ENCODE peak calls at places on chromosomes 1 and 21, in five cellular contexts. X is fibroblast of lung, A is ovary, Q is GM12865, Z is mammary epithelial cell. H is an unnamed sample.

GRCh38 chr1:99565606-99566289 is 80.2 kb upstream of the PALMD start:
- DNase-seq in A (no peak), Q (no peak), X (peak), Z (peak), H (no peak)

GRCh38 chr21:42347601-42348327 is 3.0 kb downstream of the TFF2 start:
- DNase-seq in A (no peak), X (no peak), Q (no peak), Z (no peak), H (no peak)

GRCh38 chr1:95888877-95889799 is 655.1 kb downstream of the RWDD3 start:
- DNase-seq in X (no peak), A (no peak), Q (no peak), Z (no peak), H (peak)

GRCh38 chr1:39151267-39151666 is 53.2 kb upstream of the MACF1 start:
- DNase-seq in X (no peak), A (no peak), Z (no peak), Q (no peak), H (no peak)

GRCh38 chr1:46562498-46562897 is 11.1 kb upstream of the KNCN start:
- DNase-seq in Q (no peak), A (no peak), X (no peak), Z (no peak), H (no peak)

GRCh38 chr1:112727716-112728115 is 12.6 kb upstream of the PPM1J start:
- DNase-seq in X (no peak), Q (no peak), A (no peak), Z (no peak), H (peak)

GRCh38 chr1:42866549-42866948 is 20.1 kb downstream of the ZNF691 start:
- DNase-seq in Z (no peak), A (no peak), Q (no peak), X (no peak), H (no peak)

GRCh38 chr21:36692125-36692843 is 6.6 kb upstream of the SIM2 start:
- DNase-seq in X (no peak), Q (no peak), Z (no peak), A (no peak), H (no peak)

GRCh38 chr1:204320413-204320812 is 39.3 kb downstream of the PLEKHA6 start:
- DNase-seq in X (peak), A (no peak), Z (peak), Q (no peak), H (no peak)

GRCh38 chr1:67892451-67893125 is 59.3 kb upstream of the GNG12 start:
- DNase-seq in A (no peak), Z (no peak), Q (no peak), X (peak), H (no peak)

GRCh38 chr1:25550683-25551310 is 7.4 kb downstream of the LDLRAP1 start:
- DNase-seq in X (peak), A (peak), Q (no peak), Z (no peak), H (no peak)

GRCh38 chr1:66271904-66272254 is 262.1 kb upstream of the SGIP1 start:
- DNase-seq in Q (no peak), A (peak), X (peak), Z (peak), H (peak)

GRCh38 chr1:79551321-79551720 is 544.8 kb upstream of the ADGRL4 start:
- DNase-seq in Z (no peak), Q (no peak), A (no peak), X (peak), H (peak)

GRCh38 chr1:222844108-222844779 is 29.4 kb downstream of the DISP1 start:
- DNase-seq in A (no peak), X (peak), Q (no peak), Z (no peak), H (no peak)

GRCh38 chr21:19523731-19524130 is 1120.1 kb upstream of the TMPRSS15 start:
- DNase-seq in Q (no peak), Z (no peak), X (no peak), A (no peak), H (no peak)

GRCh38 chr1:85333186-85333585 is 56.8 kb upstream of the BCL10 start:
- DNase-seq in X (no peak), Z (no peak), Q (no peak), A (no peak), H (no peak)

GRCh38 chr1:174352117-174352516 is 95.6 kb upstream of the GPR52 start:
- DNase-seq in X (peak), A (no peak), Z (peak), Q (no peak), H (peak)

GRCh38 chr1:95301091-95301490 is 67.1 kb downstream of the RWDD3 start:
- DNase-seq in Q (no peak), X (no peak), A (no peak), Z (no peak), H (no peak)

GRCh38 chr1:39204441-39205081 is at the start of gene MACF1:
- DNase-seq in X (peak), A (peak), Z (peak), Q (peak), H (peak)

GRCh38 chr1:17624540-17625256 is 85.2 kb downstream of the ARHGEF10L start:
- DNase-seq in A (no peak), Z (peak), X (peak), Q (no peak), H (peak)

GRCh38 chr21:21715286-21715969 is 717.2 kb downstream of the NCAM2 start:
- DNase-seq in Q (no peak), X (peak), Z (no peak), A (no peak), H (peak)

GRCh38 chr1:165595561-165595960 is 35.5 kb upstream of the MGST3 start:
- DNase-seq in A (no peak), Z (peak), Q (no peak), X (peak), H (peak)

DNA sequence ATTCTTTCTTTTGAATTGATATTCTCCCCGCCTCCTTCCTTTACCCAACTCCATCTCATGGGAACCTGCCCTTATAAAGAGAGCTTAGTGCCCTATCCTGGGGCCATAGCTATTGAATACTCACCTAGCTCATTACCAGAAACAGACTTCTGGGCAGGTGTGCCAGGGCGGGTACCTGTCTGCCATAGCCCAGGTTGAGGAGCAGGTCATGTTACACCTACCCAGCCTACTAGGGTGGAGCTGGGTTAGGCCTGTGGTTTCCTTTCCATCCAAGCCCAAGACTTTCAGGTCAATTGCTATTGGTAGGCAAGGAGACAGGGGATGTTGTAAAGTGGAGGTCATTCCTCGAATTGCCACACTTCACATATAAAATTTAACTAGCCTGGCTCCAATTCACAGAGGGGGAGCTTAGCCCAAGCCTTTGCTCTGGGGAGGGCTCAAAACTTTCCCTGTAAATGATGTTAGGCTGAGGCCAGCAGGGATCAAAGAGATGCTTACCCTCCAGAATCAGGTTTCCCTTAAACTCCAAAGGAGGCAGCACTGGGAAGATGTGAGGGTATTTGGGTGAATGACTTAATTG is 87.1 kb upstream of the IPO9 start:
- DNase-seq in Q (no peak), X (no peak), Z (peak), A (no peak), H (no peak)
- H3K4me3 ChIP-seq in Q (no peak), X (no peak), Z (no peak), A (no peak), H (no peak)

GRCh38 chr1:3742439-3743298 is 9.6 kb upstream of the CCDC27 start:
- DNase-seq in A (no peak), Z (no peak), Q (no peak), X (no peak), H (peak)

GRCh38 chr1:3740752-3741151 is 11.5 kb upstream of the CCDC27 start:
- DNase-seq in X (no peak), Q (no peak), Z (no peak), A (no peak), H (no peak)

GRCh38 chr1:3741566-3742438 is 10.4 kb upstream of the CCDC27 start:
- DNase-seq in Q (no peak), X (no peak), Z (no peak), A (no peak), H (no peak)

GRCh38 chr1:3738943-3739342 is 13.3 kb upstream of the CCDC27 start:
- DNase-seq in Z (no peak), A (no peak), X (no peak), Q (no peak), H (no peak)

DNA sequence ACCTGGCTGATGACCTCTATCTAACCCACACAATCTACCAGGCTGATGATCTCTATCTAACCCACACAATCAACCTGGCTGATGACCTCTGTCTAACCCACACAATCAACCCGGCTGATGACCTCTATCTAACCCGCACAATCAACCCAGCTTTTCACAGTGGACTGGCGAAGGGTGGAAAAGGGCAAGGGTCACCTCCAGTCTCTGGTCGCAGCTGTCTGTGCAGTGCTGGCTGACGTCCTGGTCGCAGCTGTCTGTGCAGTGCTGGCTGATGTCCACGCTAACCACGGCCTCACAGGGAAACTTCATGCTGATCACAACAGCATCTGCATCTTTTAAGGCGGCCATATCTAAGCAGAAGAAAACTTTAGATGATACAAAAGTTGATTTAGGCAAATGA is 12.2 kb upstream of the CCDC27 start:
- DNase-seq in A (no peak), X (no peak), Z (no peak), Q (no peak), H (no peak)
- TF ChIP-seq CTCF in A (no peak), X (no peak), Z (no peak), Q (no peak), H (no peak)

GRCh38 chr1:237748192-237748591 is 142.5 kb downstream of the ZP4 start:
- DNase-seq in Z (no peak), X (no peak), Q (no peak), A (no peak), H (no peak)
- H3K4me3 ChIP-seq in Z (no peak), X (no peak), Q (no peak), A (no peak), H (no peak)

GRCh38 chr1:22285545-22286396 is 142.9 kb upstream of the WNT4 start:
- DNase-seq in Q (no peak), A (peak), X (no peak), Z (no peak), H (no peak)
- TF ChIP-seq CTCF in Q (no peak), A (no peak), X (no peak), Z (no peak), H (no peak)

DNA sequence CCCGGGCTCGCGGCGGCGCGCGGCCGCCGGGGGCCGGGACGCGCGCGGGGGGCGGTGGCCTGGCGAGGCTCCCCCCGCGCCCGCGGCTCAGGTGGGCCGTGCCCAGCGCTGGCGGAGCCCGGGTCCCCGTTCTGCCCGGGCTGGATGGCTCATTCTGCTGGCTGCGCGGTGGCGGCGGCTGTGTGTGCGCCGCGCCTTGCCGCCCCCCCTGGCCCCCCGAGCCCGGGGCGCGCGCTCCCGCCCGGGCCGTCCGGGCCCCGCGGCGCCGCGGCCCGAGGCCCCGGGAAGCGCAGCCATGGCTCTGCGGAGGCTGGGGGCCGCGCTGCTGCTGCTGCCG is at the start of gene EPHB2:
- DNase-seq in A (peak), X (peak), Z (peak), Q (peak), H (peak)
- H3K4me3 ChIP-seq in A (peak), X (peak), Z (peak), Q (peak), H (peak)

DNA sequence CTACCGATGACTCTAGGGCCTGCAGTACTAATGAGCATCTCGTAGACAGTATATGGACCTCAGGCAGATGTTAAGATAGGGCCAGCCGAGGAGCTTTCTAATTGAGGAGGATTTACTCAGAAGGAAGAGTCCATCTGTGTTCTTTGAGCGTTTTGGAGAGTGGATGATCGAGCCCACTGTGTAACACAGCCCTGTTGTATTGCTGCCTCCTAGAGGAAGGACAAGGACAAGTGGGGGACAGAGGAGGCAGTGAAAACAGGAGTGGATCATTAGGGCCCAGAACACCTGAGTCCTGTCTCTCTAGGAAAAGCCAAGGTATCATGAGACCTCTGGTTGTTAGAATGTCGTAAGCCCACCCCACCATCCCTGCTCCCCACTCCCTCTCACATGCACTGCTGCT is 62.9 kb downstream of the TBX19 start:
- DNase-seq in Z (no peak), A (no peak), Q (no peak), X (no peak), H (peak)
- TF ChIP-seq CTCF in Z (peak), A (no peak), Q (no peak), X (peak), H (peak)

GRCh38 chr1:40390857-40391256 is 17.3 kb downstream of the SMAP2 start:
- DNase-seq in X (no peak), A (no peak), Z (no peak), Q (no peak), H (no peak)

GRCh38 chr1:40386796-40387195 is 13.3 kb downstream of the SMAP2 start:
- DNase-seq in Z (no peak), X (no peak), A (no peak), Q (no peak), H (no peak)

GRCh38 chr1:40389871-40390560 is 16.5 kb downstream of the SMAP2 start:
- DNase-seq in Q (no peak), Z (no peak), X (peak), A (no peak), H (peak)

GRCh38 chr1:40391688-40392145 is 18.2 kb downstream of the SMAP2 start:
- DNase-seq in A (no peak), Z (peak), X (no peak), Q (peak), H (no peak)

GRCh38 chr1:40389234-40389815 is 15.8 kb downstream of the SMAP2 start:
- DNase-seq in Q (peak), A (no peak), X (no peak), Z (no peak), H (no peak)
- H3K4me3 ChIP-seq in Q (no peak), A (no peak), X (no peak), Z (no peak), H (no peak)

H was measured in foreskin fibroblast.